ENCODE peak calls at places on chromosomes 6 and 20, in nine cellular contexts. I is ACHN; V is activated T-cell treated with anti-CD3 and anti-CD28 coated beads, Interleukin-2, amount 50 U/mL, for 72 hours; S is HT-29; X is activated CD4-positive, alpha-beta memory T cell treated with anti-CD3 and anti-CD28 coated beads for 36 hours; U is LoVo; Z is central memory CD4-positive, alpha-beta T cell; Y is neuronal stem cell; J is psoas muscle. A is an unnamed sample.
A peak's percentile ranks its signal among the peaks of the same experiment; 100 is the strongest.

GRCh38 chr20:62566771-62567170 is 75.5 kb upstream of the SLCO4A1 start:
- DNase-seq in I (no peak), V (no peak), S (no peak), X (no peak), U (no peak), Z (no peak), Y (no peak), J (no peak), A (no peak)

GRCh38 chr6:11632231-11632630 is 94.7 kb downstream of the TMEM170B start:
- DNase-seq in I (peak; percentile 38), V (no peak), S (peak; percentile 65), X (no peak), U (peak; percentile 86), Z (no peak), Y (no peak), J (no peak), A (peak; percentile 74)

GRCh38 chr6:722077-722524 is 29.2 kb upstream of the EXOC2 start:
- DNase-seq in I (peak; percentile 68), V (peak; percentile 78), S (peak; percentile 87), X (peak; percentile 84), U (peak; percentile 80), Z (peak; percentile 53), Y (peak; percentile 53), J (peak; percentile 65), A (peak; percentile 76)

GRCh38 chr20:47292581-47292980 is 63.9 kb downstream of the ZMYND8 start:
- DNase-seq in I (no peak), V (no peak), S (no peak), X (no peak), U (no peak), Z (no peak), Y (no peak), J (no peak), A (no peak)

GRCh38 chr6:18343741-18344140 is 43.4 kb upstream of the RNF144B start:
- DNase-seq in I (no peak), V (peak; percentile 47), S (no peak), X (peak; percentile 44), U (no peak), Z (no peak), Y (no peak), J (no peak), A (no peak)

GRCh38 chr6:125750692-125751333 is 1.4 kb downstream of the HEY2 start:
- DNase-seq in I (no peak), V (no peak), S (no peak), X (no peak), U (no peak), Z (no peak), Y (peak; percentile 12), J (no peak), A (no peak)

GRCh38 chr20:52302736-52303135 is 111.2 kb upstream of the ZFP64 start:
- DNase-seq in I (no peak), V (no peak), S (no peak), X (no peak), U (no peak), Z (no peak), Y (no peak), J (no peak), A (no peak)

GRCh38 chr20:2763186-2763585 is 37.2 kb downstream of the CPXM1 start:
- DNase-seq in I (no peak), V (no peak), S (no peak), X (no peak), U (no peak), Z (no peak), Y (no peak), J (no peak), A (no peak)

GRCh38 chr6:63307581-63308246 is 12.1 kb downstream of the LGSN start:
- DNase-seq in I (peak; percentile 47), V (no peak), S (peak; percentile 63), X (no peak), U (peak; percentile 34), Z (no peak), Y (no peak), J (no peak), A (peak; percentile 54)

GRCh38 chr6:127938701-127939100 is 37.8 kb upstream of the THEMIS start:
- DNase-seq in I (peak; percentile 35), V (no peak), S (peak; percentile 50), X (no peak), U (peak; percentile 8), Z (peak; percentile 20), Y (no peak), J (no peak), A (no peak)

GRCh38 chr6:145028144-145028818 is 707.0 kb downstream of the EPM2A start:
- DNase-seq in I (peak; percentile 47), V (peak; percentile 24), S (peak; percentile 70), X (no peak), U (peak; percentile 51), Z (no peak), Y (no peak), J (no peak), A (peak; percentile 28)

GRCh38 chr20:44355503-44356352 is at the start of gene HNF4A:
- DNase-seq in I (no peak), V (no peak), S (peak; percentile 93), X (no peak), U (peak; percentile 76), Z (no peak), Y (no peak), J (no peak), A (peak; percentile 88)

GRCh38 chr6:70180183-70180903 is 122.5 kb downstream of the COL9A1 start:
- DNase-seq in I (no peak), V (no peak), S (no peak), X (no peak), U (no peak), Z (no peak), Y (no peak), J (no peak), A (no peak)

GRCh38 chr20:14957416-14957815 is 620.0 kb upstream of the FLRT3 start:
- DNase-seq in I (no peak), V (no peak), S (no peak), X (no peak), U (no peak), Z (no peak), Y (no peak), J (no peak), A (no peak)

GRCh38 chr6:90537027-90537426 is 49.8 kb downstream of the MAP3K7 start:
- DNase-seq in I (no peak), V (no peak), S (no peak), X (no peak), U (no peak), Z (no peak), Y (no peak), J (no peak), A (no peak)

GRCh38 chr6:108914235-108915022 is 66.2 kb downstream of the ARMC2 start:
- DNase-seq in I (peak; percentile 39), V (peak; percentile 51), S (peak; percentile 44), X (peak; percentile 66), U (no peak), Z (peak; percentile 36), Y (no peak), J (no peak), A (peak; percentile 64)

GRCh38 chr20:22532598-22532997 is 51.8 kb downstream of the FOXA2 start:
- DNase-seq in I (no peak), V (no peak), S (no peak), X (no peak), U (no peak), Z (no peak), Y (no peak), J (no peak), A (no peak)

GRCh38 chr20:49186535-49187329 is 1.4 kb downstream of the STAU1 start:
- DNase-seq in I (peak; percentile 50), V (peak; percentile 69), S (peak; percentile 80), X (peak; percentile 79), U (peak; percentile 53), Z (peak; percentile 68), Y (peak; percentile 15), J (peak; percentile 61), A (peak; percentile 66)

GRCh38 chr6:139965393-139965792 is 590.9 kb upstream of the CITED2 start:
- DNase-seq in I (no peak), V (no peak), S (no peak), X (no peak), U (no peak), Z (no peak), Y (no peak), J (no peak), A (no peak)

GRCh38 chr6:30614044-30614842 is 2.8 kb downstream of the PPP1R10 start:
- DNase-seq in I (no peak), V (no peak), S (no peak), X (no peak), U (no peak), Z (no peak), Y (no peak), J (no peak), A (no peak)

GRCh38 chr6:137150072-137150471 is 23.4 kb downstream of the IL22RA2 start:
- DNase-seq in I (no peak), V (peak; percentile 15), S (no peak), X (no peak), U (no peak), Z (no peak), Y (no peak), J (no peak), A (no peak)

GRCh38 chr6:104987218-104987617 is 30.3 kb downstream of the LIN28B start:
- DNase-seq in I (no peak), V (no peak), S (no peak), X (no peak), U (no peak), Z (no peak), Y (no peak), J (no peak), A (no peak)

GRCh38 chr6:44446626-44447297 is 59.3 kb downstream of the CDC5L start:
- DNase-seq in I (peak; percentile 61), V (no peak), S (peak; percentile 26), X (no peak), U (no peak), Z (no peak), Y (no peak), J (no peak), A (no peak)

GRCh38 chr20:60365882-60366281 is 407.7 kb downstream of the CDH26 start:
- DNase-seq in I (no peak), V (no peak), S (no peak), X (no peak), U (no peak), Z (no peak), Y (no peak), J (no peak), A (no peak)

GRCh38 chr6:165049362-165049761 is 260.0 kb downstream of the C6orf118 start:
- DNase-seq in I (peak; percentile 35), V (peak; percentile 11), S (peak; percentile 61), X (peak; percentile 44), U (no peak), Z (no peak), Y (peak; percentile 5), J (no peak), A (peak; percentile 56)

GRCh38 chr6:15026832-15027231 is 219.0 kb upstream of the JARID2 start:
- DNase-seq in I (no peak), V (no peak), S (peak; percentile 1), X (no peak), U (no peak), Z (no peak), Y (no peak), J (no peak), A (no peak)

GRCh38 chr6:113148576-113148975 is 708.6 kb upstream of the MARCKS start:
- DNase-seq in I (no peak), V (no peak), S (no peak), X (no peak), U (no peak), Z (no peak), Y (no peak), J (no peak), A (no peak)

A was measured in Calu3.